ENCODE peak calls at places on chromosomes 11 and 22, in six cellular contexts. C is ovary, I is uterus, S is coronary artery, Z is HCT116, R is esophagus squamous epithelium. T is an unnamed sample.

GRCh38 chr11:235180-235997 is 753 bp downstream of the SIRT3 start:
- DNase-seq in C (no peak), I (no peak), S (no peak), Z (no peak), R (no peak), T (no peak)

GRCh38 chr22:26883393-26883792 is 226.0 kb downstream of the MIAT start:
- DNase-seq in C (no peak), I (no peak), S (no peak), Z (no peak), R (no peak), T (no peak)

GRCh38 chr11:101880208-101880607 is 34.6 kb upstream of the CEP126 start:
- DNase-seq in C (no peak), I (no peak), S (no peak), Z (peak), R (no peak), T (peak)

GRCh38 chr11:1229471-1230120 is 6.7 kb downstream of the MUC5B start:
- DNase-seq in C (no peak), I (no peak), S (no peak), Z (no peak), R (no peak), T (no peak)

GRCh38 chr22:43747877-43748276 is 64.2 kb downstream of the EFCAB6 start:
- DNase-seq in C (no peak), I (no peak), S (no peak), Z (no peak), R (no peak), T (no peak)

GRCh38 chr11:37505406-37505805 is 907.4 kb upstream of the RAG2 start:
- DNase-seq in C (no peak), I (no peak), S (no peak), Z (no peak), R (no peak), T (peak)

GRCh38 chr11:92383430-92383829 is 158.8 kb downstream of the FAT3 start:
- DNase-seq in C (no peak), I (no peak), S (no peak), Z (no peak), R (no peak), T (no peak)

GRCh38 chr22:23529166-23530103 is 50.7 kb downstream of the IGLL1 start:
- DNase-seq in C (peak), I (no peak), S (no peak), Z (no peak), R (no peak), T (no peak)

GRCh38 chr11:125257185-125257584 is 92.6 kb downstream of the PKNOX2 start:
- DNase-seq in C (no peak), I (no peak), S (no peak), Z (no peak), R (no peak), T (no peak)

GRCh38 chr22:49507607-49508292 is 319.9 kb downstream of the BRD1 start:
- DNase-seq in C (no peak), I (no peak), S (peak), Z (no peak), R (no peak), T (no peak)

GRCh38 chr11:102760355-102761035 is 19.9 kb downstream of the MMP10 start:
- DNase-seq in C (no peak), I (no peak), S (no peak), Z (peak), R (no peak), T (no peak)

GRCh38 chr11:119696378-119697157 is 32.4 kb downstream of the NECTIN1 start:
- DNase-seq in C (no peak), I (no peak), S (no peak), Z (no peak), R (no peak), T (no peak)

GRCh38 chr11:24298126-24298525 is 198.7 kb upstream of the LUZP2 start:
- DNase-seq in C (no peak), I (no peak), S (no peak), Z (no peak), R (no peak), T (no peak)

GRCh38 chr11:70246196-70246595 is 24.3 kb upstream of the PPFIA1 start:
- DNase-seq in C (no peak), I (no peak), S (no peak), Z (no peak), R (no peak), T (no peak)

GRCh38 chr22:17924735-17925727 is 99.3 kb downstream of the MICAL3 start:
- DNase-seq in C (peak), I (peak), S (no peak), Z (no peak), R (no peak), T (no peak)

GRCh38 chr22:35961480-35961902 is 67.1 kb downstream of the RBFOX2 start:
- DNase-seq in C (no peak), I (peak), S (no peak), Z (no peak), R (no peak), T (peak)

GRCh38 chr11:75768909-75769771 is 562 bp downstream of the DGAT2 start:
- DNase-seq in C (no peak), I (no peak), S (no peak), Z (no peak), R (no peak), T (no peak)

GRCh38 chr11:43709689-43710088 is 29.2 kb downstream of the HSD17B12 start:
- DNase-seq in C (no peak), I (no peak), S (no peak), Z (no peak), R (no peak), T (no peak)

GRCh38 chr11:124970925-124971324 is 16.9 kb downstream of the CCDC15 start:
- DNase-seq in C (no peak), I (no peak), S (no peak), Z (peak), R (no peak), T (peak)

GRCh38 chr11:119111361-119111925 is 4.3 kb downstream of the C2CD2L start:
- DNase-seq in C (peak), I (no peak), S (no peak), Z (no peak), R (no peak), T (no peak)

GRCh38 chr11:106608677-106609076 is 409.6 kb downstream of the GUCY1A2 start:
- DNase-seq in C (no peak), I (no peak), S (no peak), Z (no peak), R (no peak), T (no peak)

GRCh38 chr11:57638005-57638760 is 11.5 kb downstream of the YPEL4 start:
- DNase-seq in C (peak), I (peak), S (no peak), Z (no peak), R (no peak), T (peak)

GRCh38 chr22:37266581-37267127 is 15.7 kb upstream of the CYTH4 start:
- DNase-seq in C (no peak), I (no peak), S (no peak), Z (no peak), R (no peak), T (no peak)

GRCh38 chr22:22934543-22935055 is 47.0 kb downstream of the IGLL5 start:
- DNase-seq in C (no peak), I (no peak), S (no peak), Z (no peak), R (no peak), T (no peak)

GRCh38 chr22:44640618-44641155 is 61.3 kb upstream of the PRR5 start:
- DNase-seq in C (no peak), I (no peak), S (no peak), Z (no peak), R (no peak), T (no peak)

GRCh38 chr11:118051136-118051610 is 25.7 kb upstream of the TMPRSS4 start:
- DNase-seq in C (no peak), I (no peak), S (peak), Z (no peak), R (no peak), T (no peak)

GRCh38 chr11:128226106-128226716 is 361.1 kb downstream of the ETS1 start:
- DNase-seq in C (no peak), I (no peak), S (no peak), Z (no peak), R (no peak), T (no peak)

GRCh38 chr22:43136255-43136654 is 6.9 kb downstream of the MCAT start:
- DNase-seq in C (no peak), I (no peak), S (no peak), Z (no peak), R (no peak), T (peak)

GRCh38 chr22:36417281-36417686 is 29.5 kb upstream of the MYH9 start:
- DNase-seq in C (no peak), I (no peak), S (no peak), Z (no peak), R (no peak), T (peak)

GRCh38 chr22:47356433-47357011 is 594.1 kb downstream of the TBC1D22A start:
- DNase-seq in C (no peak), I (no peak), S (peak), Z (no peak), R (no peak), T (no peak)

GRCh38 chr11:111793863-111794262 is 27.7 kb upstream of the PPP2R1B start:
- DNase-seq in C (no peak), I (no peak), S (no peak), Z (no peak), R (no peak), T (no peak)

GRCh38 chr11:28343304-28344233 is 235.4 kb downstream of the METTL15 start:
- DNase-seq in C (no peak), I (no peak), S (no peak), Z (peak), R (no peak), T (peak)

GRCh38 chr11:94885133-94885532 is 88.2 kb downstream of the CWC15 start:
- DNase-seq in C (no peak), I (no peak), S (no peak), Z (no peak), R (no peak), T (no peak)

GRCh38 chr11:80103149-80103859 is 662.5 kb upstream of the TENM4 start:
- DNase-seq in C (no peak), I (no peak), S (no peak), Z (no peak), R (no peak), T (no peak)

GRCh38 chr22:48957987-48958321 is 869.7 kb downstream of the BRD1 start:
- DNase-seq in C (no peak), I (no peak), S (peak), Z (no peak), R (no peak), T (no peak)

GRCh38 chr22:32854351-32854804 is 52.9 kb downstream of the TIMP3 start:
- DNase-seq in C (no peak), I (no peak), S (no peak), Z (no peak), R (no peak), T (no peak)
- TF ChIP-seq CTCF in C (no peak), I (no peak), S (no peak), Z (no peak), R (no peak), T (no peak)

DNA sequence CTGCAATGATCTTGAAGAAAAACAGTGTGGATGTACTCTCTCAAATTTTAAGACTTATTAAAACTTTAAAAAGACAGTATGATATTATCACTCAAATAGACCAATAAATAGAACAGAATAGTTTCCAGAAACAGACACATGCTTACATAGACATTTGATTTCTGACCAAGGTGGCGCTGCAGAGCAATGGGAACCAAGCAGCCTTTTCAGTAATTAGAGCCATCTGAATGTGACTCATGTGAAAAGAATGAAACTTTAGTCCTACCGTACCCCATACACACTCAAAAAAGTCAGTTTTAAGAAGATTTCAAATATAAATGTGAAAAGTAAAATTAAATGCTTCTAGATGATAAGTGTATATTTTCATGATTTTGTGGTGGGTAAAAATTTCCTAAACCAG is 74.2 kb upstream of the MS4A8 start:
- DNase-seq in C (no peak), I (no peak), S (no peak), Z (peak), R (no peak), T (peak)
- TF ChIP-seq CTCF in C (no peak), I (no peak), S (no peak), Z (peak), R (no peak), T (no peak)

DNA sequence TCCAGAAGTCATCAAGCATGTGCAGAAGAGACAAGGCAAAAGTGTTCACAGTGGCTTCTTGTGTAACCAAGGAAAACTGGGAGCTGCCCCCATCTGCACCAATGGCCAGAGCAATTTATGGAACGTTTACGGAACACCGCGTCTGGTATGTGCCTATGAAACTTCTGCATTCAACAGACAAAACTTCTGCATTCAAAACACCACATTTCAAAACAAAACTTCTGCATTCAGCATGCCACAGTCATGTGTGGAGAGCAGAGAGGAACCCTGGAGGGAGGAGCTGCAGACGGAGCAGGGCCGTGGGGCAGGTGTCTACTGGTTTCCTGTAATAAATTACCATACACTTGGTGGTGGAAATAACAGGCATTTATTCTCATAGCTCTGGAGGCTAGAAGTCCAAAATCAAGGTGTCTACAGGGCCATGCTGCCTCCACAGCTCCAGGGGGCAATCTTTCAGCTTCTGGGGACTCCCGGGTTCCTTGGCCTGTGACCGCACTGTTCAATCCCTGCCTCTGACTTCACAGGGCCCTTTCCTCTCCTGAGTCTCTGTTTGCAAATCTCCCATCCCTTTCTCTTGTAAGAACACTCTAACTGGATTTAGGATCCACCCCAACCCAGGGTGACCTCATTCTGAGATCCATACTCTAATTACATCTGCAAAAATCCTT is 32.2 kb downstream of the RPL3 start:
- DNase-seq in C (no peak), I (no peak), S (no peak), Z (no peak), R (no peak), T (no peak)
- TF ChIP-seq CTCF in C (no peak), I (no peak), S (no peak), Z (no peak), R (no peak), T (no peak)

GRCh38 chr11:41398175-41398574 is 61.3 kb downstream of the LRRC4C start:
- DNase-seq in C (no peak), I (no peak), S (no peak), Z (no peak), R (no peak), T (no peak)
- TF ChIP-seq CTCF in C (no peak), I (no peak), S (no peak), Z (no peak), R (no peak), T (no peak)

DNA sequence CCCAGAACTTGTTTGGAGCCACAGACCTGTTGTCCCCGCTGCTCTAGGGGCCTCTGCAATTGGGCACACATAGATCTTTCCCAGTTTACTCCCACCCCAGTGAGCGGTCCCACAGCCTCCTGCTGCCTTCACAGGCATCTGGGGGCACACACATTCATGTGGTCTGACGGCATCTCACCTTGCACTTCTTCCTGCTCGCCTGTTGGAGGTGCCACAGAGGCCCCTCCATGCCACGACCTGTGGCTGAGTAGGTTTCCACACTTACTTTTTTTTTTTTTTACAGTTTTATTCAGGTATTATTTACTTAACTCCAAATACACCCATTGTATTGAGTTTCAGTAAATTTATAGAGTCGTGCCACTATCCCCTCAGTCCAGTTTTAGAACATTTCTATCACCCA is 68.9 kb upstream of the SEPTIN5 start:
- DNase-seq in C (no peak), I (no peak), S (peak), Z (no peak), R (no peak), T (no peak)
- TF ChIP-seq CTCF in C (no peak), I (no peak), S (no peak), Z (peak), R (no peak), T (no peak)

GRCh38 chr22:40922484-40923303 is 28.5 kb upstream of the RBX1 start:
- DNase-seq in C (no peak), I (no peak), S (no peak), Z (peak), R (no peak), T (peak)
- TF ChIP-seq CTCF in C (peak), I (peak), S (peak), Z (peak), R (peak), T (peak)

GRCh38 chr22:40904101-40904500 is 42.2 kb upstream of the DNAJB7 start:
- DNase-seq in C (no peak), I (no peak), S (no peak), Z (no peak), R (no peak), T (no peak)

GRCh38 chr22:40894417-40894816 is 32.5 kb upstream of the DNAJB7 start:
- DNase-seq in C (no peak), I (no peak), S (no peak), Z (no peak), R (no peak), T (no peak)

DNA sequence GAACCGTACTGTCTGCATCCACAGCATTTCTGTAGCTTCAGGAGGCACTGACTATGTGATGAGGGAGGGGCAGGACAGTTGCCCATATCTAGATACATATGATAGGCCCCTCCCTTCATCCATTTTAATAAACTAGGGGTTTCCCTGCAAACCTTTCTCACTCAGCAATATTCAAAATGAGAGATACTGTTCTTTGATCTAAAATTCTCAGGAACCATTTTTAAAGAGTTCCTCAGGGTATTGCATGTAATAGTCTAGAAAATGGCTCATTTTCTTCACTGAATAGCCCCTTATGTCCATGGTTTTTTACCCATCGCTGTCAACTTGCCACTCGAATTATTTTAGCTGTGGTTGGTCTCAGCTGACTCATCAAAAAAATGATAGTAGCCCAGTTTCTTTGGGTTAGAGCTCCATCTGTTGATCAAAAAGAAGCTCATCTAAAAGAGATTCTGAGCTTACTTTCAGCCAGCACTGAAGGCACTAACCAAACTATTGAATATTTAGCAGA is 37.0 kb upstream of the DNAJB7 start:
- DNase-seq in C (no peak), I (no peak), S (no peak), Z (peak), R (no peak), T (no peak)
- TF ChIP-seq CTCF in C (peak), I (peak), S (no peak), Z (peak), R (peak), T (no peak)

T was measured in Calu3.